ENCODE peak calls at places on chromosome 6, in six cellular contexts. One of them, this sample, is unnamed.

GRCh38 chr6:92047886-92048285 is 1371.5 kb downstream of the EPHA7 start:
- DNase-seq in HCT116: no peak
- DNase-seq in PC-9: no peak
- DNase-seq in MM.1S: no peak
- DNase-seq in hepatocyte: no peak
- DNase-seq in endothelial cell of umbilical vein: no peak
- DNase-seq in this sample: peak

GRCh38 chr6:155284775-155285174 is 21.0 kb downstream of the CLDN20 start:
- DNase-seq in hepatocyte: no peak
- DNase-seq in endothelial cell of umbilical vein: no peak
- DNase-seq in MM.1S: no peak
- DNase-seq in PC-9: no peak
- DNase-seq in HCT116: no peak
- DNase-seq in this sample: no peak

GRCh38 chr6:139290787-139291294 is 957 bp downstream of the TXLNB start:
- DNase-seq in MM.1S: peak
- DNase-seq in HCT116: no peak
- DNase-seq in PC-9: peak
- DNase-seq in endothelial cell of umbilical vein: peak
- DNase-seq in hepatocyte: no peak
- DNase-seq in this sample: no peak

GRCh38 chr6:90938116-90938515 is 351.2 kb upstream of the MAP3K7 start:
- DNase-seq in HCT116: no peak
- DNase-seq in MM.1S: no peak
- DNase-seq in hepatocyte: no peak
- DNase-seq in endothelial cell of umbilical vein: no peak
- DNase-seq in PC-9: peak
- DNase-seq in this sample: no peak

GRCh38 chr6:140566706-140567330 is 1192.4 kb upstream of the CITED2 start:
- DNase-seq in MM.1S: no peak
- DNase-seq in HCT116: no peak
- DNase-seq in PC-9: no peak
- DNase-seq in endothelial cell of umbilical vein: peak
- DNase-seq in hepatocyte: peak
- DNase-seq in this sample: no peak

GRCh38 chr6:146582857-146583256 is 15.9 kb upstream of the ADGB start:
- DNase-seq in endothelial cell of umbilical vein: no peak
- DNase-seq in MM.1S: no peak
- DNase-seq in PC-9: no peak
- DNase-seq in hepatocyte: peak
- DNase-seq in HCT116: no peak
- DNase-seq in this sample: no peak

GRCh38 chr6:169079650-169080049 is 174.0 kb downstream of the THBS2 start:
- DNase-seq in PC-9: no peak
- DNase-seq in endothelial cell of umbilical vein: no peak
- DNase-seq in hepatocyte: no peak
- DNase-seq in HCT116: no peak
- DNase-seq in MM.1S: no peak
- DNase-seq in this sample: no peak

GRCh38 chr6:22271044-22271443 is 25.8 kb downstream of the PRL start:
- DNase-seq in PC-9: no peak
- DNase-seq in hepatocyte: no peak
- DNase-seq in MM.1S: peak
- DNase-seq in endothelial cell of umbilical vein: no peak
- DNase-seq in HCT116: no peak
- DNase-seq in this sample: no peak

GRCh38 chr6:8219352-8219943 is 117.1 kb upstream of the EEF1E1 start:
- DNase-seq in hepatocyte: peak
- DNase-seq in MM.1S: peak
- DNase-seq in HCT116: peak
- DNase-seq in endothelial cell of umbilical vein: peak
- DNase-seq in PC-9: no peak
- DNase-seq in this sample: peak

GRCh38 chr6:68777956-68778355 is 142.9 kb downstream of the ADGRB3 start:
- DNase-seq in endothelial cell of umbilical vein: no peak
- DNase-seq in HCT116: no peak
- DNase-seq in PC-9: no peak
- DNase-seq in hepatocyte: no peak
- DNase-seq in MM.1S: no peak
- DNase-seq in this sample: no peak

GRCh38 chr6:104509355-104509754 is 350.4 kb downstream of the HACE1 start:
- DNase-seq in hepatocyte: no peak
- DNase-seq in HCT116: no peak
- DNase-seq in endothelial cell of umbilical vein: no peak
- DNase-seq in PC-9: no peak
- DNase-seq in MM.1S: no peak
- DNase-seq in this sample: no peak

GRCh38 chr6:67591910-67592309 is 1043.2 kb upstream of the ADGRB3 start:
- DNase-seq in endothelial cell of umbilical vein: no peak
- DNase-seq in HCT116: no peak
- DNase-seq in hepatocyte: no peak
- DNase-seq in MM.1S: no peak
- DNase-seq in PC-9: no peak
- DNase-seq in this sample: no peak

GRCh38 chr6:30490031-30490876 is 945 bp downstream of the HLA-E start:
- DNase-seq in PC-9: peak
- DNase-seq in MM.1S: peak
- DNase-seq in endothelial cell of umbilical vein: peak
- DNase-seq in hepatocyte: peak
- DNase-seq in HCT116: no peak
- DNase-seq in this sample: peak

GRCh38 chr6:43635387-43636311 is at the start of gene MAD2L1BP:
- DNase-seq in PC-9: peak
- DNase-seq in MM.1S: peak
- DNase-seq in HCT116: peak
- DNase-seq in endothelial cell of umbilical vein: peak
- DNase-seq in hepatocyte: peak
- DNase-seq in this sample: peak

GRCh38 chr6:79421707-79422484 is 115.3 kb downstream of the LCA5 start:
- DNase-seq in MM.1S: no peak
- DNase-seq in endothelial cell of umbilical vein: peak
- DNase-seq in HCT116: no peak
- DNase-seq in PC-9: no peak
- DNase-seq in hepatocyte: peak
- DNase-seq in this sample: no peak

GRCh38 chr6:142088858-142089216 is 43.9 kb upstream of the GJE1 start:
- DNase-seq in PC-9: no peak
- DNase-seq in HCT116: no peak
- DNase-seq in hepatocyte: peak
- DNase-seq in MM.1S: no peak
- DNase-seq in endothelial cell of umbilical vein: peak
- DNase-seq in this sample: peak

GRCh38 chr6:101011165-101011564 is 130.0 kb upstream of the ASCC3 start:
- DNase-seq in endothelial cell of umbilical vein: no peak
- DNase-seq in MM.1S: peak
- DNase-seq in hepatocyte: no peak
- DNase-seq in PC-9: peak
- DNase-seq in HCT116: no peak
- DNase-seq in this sample: no peak

GRCh38 chr6:32244946-32245398 is 21.1 kb upstream of the NOTCH4 start:
- DNase-seq in HCT116: peak
- DNase-seq in MM.1S: peak
- DNase-seq in endothelial cell of umbilical vein: peak
- DNase-seq in hepatocyte: peak
- DNase-seq in PC-9: no peak
- DNase-seq in this sample: peak

DNA sequence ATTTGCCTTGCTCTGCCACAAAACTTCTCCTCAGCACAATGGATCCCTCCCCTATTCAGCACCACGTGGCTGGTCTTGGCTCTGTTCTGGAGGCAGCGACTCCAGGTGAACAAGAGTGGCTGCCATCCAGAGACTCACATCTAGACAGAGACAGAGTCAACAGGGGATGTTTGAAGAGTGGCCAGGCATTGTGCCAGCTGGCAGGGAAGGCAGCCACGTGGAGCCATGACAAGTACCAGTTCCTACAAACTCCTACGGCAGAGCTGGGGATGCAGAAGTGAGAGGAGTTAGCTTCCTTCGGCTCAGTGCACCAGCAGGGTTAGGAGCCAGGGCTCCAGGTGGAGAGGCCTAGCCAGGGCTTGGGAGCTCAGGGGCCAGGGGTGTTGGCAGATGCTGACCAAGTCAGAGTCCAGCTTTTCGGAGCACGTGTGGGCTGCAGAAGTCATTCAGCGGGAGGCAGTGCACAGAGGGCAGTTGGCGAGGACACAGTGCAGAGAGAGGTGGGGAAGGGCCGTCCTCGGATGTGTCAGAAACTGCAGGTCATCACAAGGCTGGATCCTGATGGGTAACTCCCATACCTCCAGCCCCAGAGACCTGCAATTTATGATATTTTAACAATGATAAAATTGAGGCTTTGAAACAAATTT is 171.7 kb upstream of the PDE10A start:
- DNase-seq in MM.1S: no peak
- DNase-seq in HCT116: no peak
- DNase-seq in PC-9: no peak
- DNase-seq in endothelial cell of umbilical vein: no peak
- DNase-seq in hepatocyte: peak
- DNase-seq in this sample: no peak
- TF ChIP-seq CTCF in MM.1S: no peak
- TF ChIP-seq CTCF in HCT116: no peak
- TF ChIP-seq CTCF in PC-9: no peak
- TF ChIP-seq CTCF in endothelial cell of umbilical vein: no peak
- TF ChIP-seq CTCF in hepatocyte: no peak
- TF ChIP-seq CTCF in this sample: no peak

GRCh38 chr6:41375598-41376151 is 40.3 kb downstream of the NCR2 start:
- DNase-seq in PC-9: no peak
- DNase-seq in endothelial cell of umbilical vein: no peak
- DNase-seq in HCT116: no peak
- DNase-seq in hepatocyte: no peak
- DNase-seq in MM.1S: no peak
- DNase-seq in this sample: peak
- TF ChIP-seq EZH2 in PC-9: no peak
- TF ChIP-seq EZH2 in endothelial cell of umbilical vein: peak
- TF ChIP-seq EZH2 in HCT116: no peak
- TF ChIP-seq EZH2 in hepatocyte: no peak
- TF ChIP-seq EZH2 in MM.1S: no peak
- TF ChIP-seq EZH2 in this sample: peak

GRCh38 chr6:145508107-145508506 is 227.2 kb downstream of the EPM2A start:
- DNase-seq in HCT116: no peak
- DNase-seq in endothelial cell of umbilical vein: peak
- DNase-seq in hepatocyte: no peak
- DNase-seq in MM.1S: no peak
- DNase-seq in PC-9: no peak
- DNase-seq in this sample: no peak
- TF ChIP-seq CTCF in HCT116: no peak
- TF ChIP-seq CTCF in endothelial cell of umbilical vein: no peak
- TF ChIP-seq CTCF in hepatocyte: no peak
- TF ChIP-seq CTCF in MM.1S: peak
- TF ChIP-seq CTCF in PC-9: peak
- TF ChIP-seq CTCF in this sample: peak

GRCh38 chr6:97460394-97460793 is 177.4 kb upstream of the MMS22L start:
- DNase-seq in PC-9: no peak
- DNase-seq in HCT116: no peak
- DNase-seq in hepatocyte: no peak
- DNase-seq in MM.1S: no peak
- DNase-seq in endothelial cell of umbilical vein: no peak
- DNase-seq in this sample: no peak
- TF ChIP-seq EZH2 in PC-9: no peak
- TF ChIP-seq EZH2 in HCT116: no peak
- TF ChIP-seq EZH2 in hepatocyte: no peak
- TF ChIP-seq EZH2 in MM.1S: no peak
- TF ChIP-seq EZH2 in endothelial cell of umbilical vein: no peak
- TF ChIP-seq EZH2 in this sample: no peak

This sample was measured in neural progenitor cell.